ENCODE peak calls at places on chromosomes 11 and 22, in four cellular contexts. G is HL-60, Y is Peyer's patch, L is heart right ventricle. D is an unnamed sample.

GRCh38 chr11:113874920-113875413 is 405 bp downstream of the USP28 start:
- DNase-seq in Y (no peak), L (no peak), G (no peak), D (no peak)

GRCh38 chr11:65503923-65504670 is 5.3 kb downstream of the MALAT1 start:
- DNase-seq in Y (no peak), G (no peak), L (no peak), D (no peak)

GRCh38 chr11:67266424-67267187 is at the start of gene GRK2:
- DNase-seq in Y (peak), L (no peak), G (no peak), D (peak)

GRCh38 chr22:22082229-22082835 is 99.7 kb upstream of the TOP3B start:
- DNase-seq in Y (no peak), L (no peak), G (no peak), D (no peak)

GRCh38 chr22:46246178-46246577 is 3.9 kb downstream of the CDPF1 start:
- DNase-seq in Y (no peak), G (no peak), L (no peak), D (no peak)

GRCh38 chr11:127994736-127995135 is 592.6 kb downstream of the ETS1 start:
- DNase-seq in L (no peak), G (no peak), Y (no peak), D (no peak)

GRCh38 chr22:30865656-30866055 is 102.9 kb downstream of the MORC2 start:
- DNase-seq in Y (peak), L (no peak), G (no peak), D (no peak)

GRCh38 chr11:131918663-131919062 is 548.2 kb downstream of the NTM start:
- DNase-seq in L (no peak), Y (no peak), G (no peak), D (no peak)

GRCh38 chr22:37639771-37640590 is 512 bp downstream of the SH3BP1 start:
- DNase-seq in G (peak), L (no peak), Y (peak), D (peak)

GRCh38 chr11:36088234-36088975 is 144.5 kb downstream of the LDLRAD3 start:
- DNase-seq in G (no peak), L (no peak), Y (no peak), D (no peak)

GRCh38 chr11:64727131-64727530 is 4.1 kb upstream of the NRXN2 start:
- DNase-seq in G (no peak), Y (no peak), L (no peak), D (peak)

GRCh38 chr22:33850724-33851123 is 69.6 kb downstream of the LARGE1 start:
- DNase-seq in G (no peak), L (no peak), Y (no peak), D (no peak)

GRCh38 chr11:117629146-117629545 is 167.9 kb downstream of the DSCAML1 start:
- DNase-seq in G (no peak), Y (no peak), L (no peak), D (no peak)

GRCh38 chr11:111735262-111736116 is 30.7 kb downstream of the PPP2R1B start:
- DNase-seq in G (no peak), Y (no peak), L (peak), D (no peak)

GRCh38 chr11:3837793-3838192 is 3.0 kb downstream of the RHOG start:
- DNase-seq in Y (no peak), L (peak), G (peak), D (peak)

GRCh38 chr11:69371731-69372588 is 78.0 kb downstream of the MYEOV start:
- DNase-seq in G (no peak), Y (no peak), L (peak), D (peak)

GRCh38 chr22:27825174-27825573 is 23.6 kb upstream of the MN1 start:
- DNase-seq in G (no peak), L (no peak), Y (no peak), D (no peak)

GRCh38 chr11:119572481-119573424 is 149.8 kb upstream of the THY1 start:
- DNase-seq in L (no peak), Y (no peak), G (no peak), D (no peak)

GRCh38 chr11:64384039-64384737 is 25.2 kb downstream of the RPS6KA4 start:
- DNase-seq in Y (no peak), L (no peak), G (no peak), D (no peak)

GRCh38 chr11:64758330-64759079 is 1.3 kb downstream of the PYGM start:
- DNase-seq in G (no peak), Y (no peak), L (no peak), D (no peak)

GRCh38 chr11:11968511-11969280 is 39.7 kb downstream of the DKK3 start:
- DNase-seq in L (no peak), Y (no peak), G (no peak), D (no peak)

GRCh38 chr11:69836401-69836800 is 17.2 kb upstream of the FGF3 start:
- DNase-seq in L (no peak), G (no peak), Y (peak), D (no peak)

GRCh38 chr11:1299621-1300020 is 9.8 kb downstream of the TOLLIP start:
- DNase-seq in G (no peak), Y (peak), L (no peak), D (no peak)

GRCh38 chr11:8384199-8384821 is 120.6 kb upstream of the LMO1 start:
- DNase-seq in L (no peak), G (peak), Y (no peak), D (no peak)

GRCh38 chr22:36467946-36468345 is 13.5 kb downstream of the TXN2 start:
- DNase-seq in Y (no peak), G (peak), L (no peak), D (peak)

GRCh38 chr11:75558939-75559843 is 2.9 kb upstream of the SERPINH1 start:
- DNase-seq in L (peak), Y (no peak), G (no peak), D (no peak)

GRCh38 chr22:48748113-48748859 is 1079.4 kb downstream of the BRD1 start:
- DNase-seq in Y (peak), G (no peak), L (no peak), D (peak)

GRCh38 chr11:70367071-70367470 is 31.3 kb upstream of the CTTN start:
- DNase-seq in L (no peak), Y (no peak), G (no peak), D (no peak)

GRCh38 chr11:125994509-125994908 is 48.7 kb downstream of the VSIG10L2 start:
- DNase-seq in Y (no peak), L (no peak), G (no peak), D (no peak)

GRCh38 chr11:17445240-17445795 is 31.3 kb downstream of the ABCC8 start:
- DNase-seq in G (no peak), L (no peak), Y (no peak), D (no peak)
- TF ChIP-seq CTCF in G (no peak), L (no peak), Y (no peak), D (no peak)

DNA sequence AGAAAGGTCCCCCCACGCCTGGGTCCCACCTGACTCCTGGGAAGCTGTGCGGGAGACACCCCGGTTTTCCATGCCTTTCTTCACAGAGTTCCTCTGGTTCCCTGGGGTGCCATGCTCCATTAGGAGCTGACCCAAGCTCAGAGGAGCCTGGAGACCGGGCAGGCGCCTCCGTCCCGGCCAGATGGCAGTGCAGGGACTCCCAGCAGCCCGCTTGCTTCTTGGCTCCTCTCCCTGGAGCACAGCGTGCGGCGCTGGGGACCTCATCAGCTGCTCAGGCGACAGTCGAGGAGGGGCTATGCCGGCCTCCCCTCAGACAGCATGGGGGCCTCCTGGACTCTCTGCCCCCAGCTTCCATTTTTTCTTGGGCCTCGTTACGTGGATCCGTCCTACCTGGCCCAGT is 13.1 kb upstream of the TTLL12 start:
- DNase-seq in G (no peak), L (no peak), Y (no peak), D (no peak)
- TF ChIP-seq CTCF in G (no peak), L (no peak), Y (no peak), D (no peak)

GRCh38 chr11:30046211-30046945 is 29.5 kb upstream of the KCNA4 start:
- DNase-seq in L (no peak), Y (no peak), G (no peak), D (no peak)

GRCh38 chr11:30045144-30045543 is 28.3 kb upstream of the KCNA4 start:
- DNase-seq in L (no peak), G (no peak), Y (peak), D (no peak)

GRCh38 chr11:30049214-30049613 is 32.4 kb upstream of the KCNA4 start:
- DNase-seq in L (no peak), G (no peak), Y (no peak), D (no peak)
- TF ChIP-seq CTCF in L (no peak), G (no peak), Y (no peak), D (no peak)

GRCh38 chr11:76579047-76579751 is 91.3 kb downstream of the LRRC32 start:
- DNase-seq in G (no peak), L (peak), Y (peak), D (no peak)
- TF ChIP-seq CTCF in G (no peak), L (no peak), Y (no peak), D (no peak)

GRCh38 chr11:107009190-107009589 is 9.1 kb downstream of the GUCY1A2 start:
- DNase-seq in Y (no peak), L (no peak), G (no peak), D (no peak)
- TF ChIP-seq CTCF in Y (no peak), L (no peak), G (no peak), D (no peak)

GRCh38 chr11:78008174-78008573 is 13.7 kb upstream of the INTS4 start:
- DNase-seq in L (no peak), Y (no peak), G (no peak), D (no peak)
- TF ChIP-seq CTCF in L (no peak), Y (no peak), G (no peak), D (no peak)

DNA sequence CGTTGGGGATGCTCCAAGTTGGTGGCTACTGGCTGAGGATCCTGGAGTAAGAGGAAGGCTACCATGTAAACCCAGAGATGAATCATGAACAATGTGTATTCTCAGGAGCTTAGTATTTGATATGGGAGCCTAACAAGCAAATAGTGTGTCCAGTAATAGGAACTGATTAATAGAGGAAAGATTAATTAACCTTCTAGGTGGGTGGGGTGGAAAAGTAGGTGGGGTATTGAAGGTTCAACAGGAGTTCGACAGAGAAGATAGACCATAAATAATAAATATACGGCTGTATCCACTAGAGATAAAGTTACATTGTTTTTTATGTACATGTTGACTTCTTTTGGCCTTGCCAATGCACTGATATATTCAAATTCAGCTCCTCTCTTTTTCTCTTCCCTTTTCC is 43.1 kb downstream of the BMAL1 start:
- DNase-seq in L (no peak), G (no peak), Y (no peak), D (no peak)
- TF ChIP-seq CTCF in L (no peak), G (no peak), Y (no peak), D (no peak)

D was measured in CD14-positive monocyte.